ENCODE peak calls at places on chromosomes 5 and 9, in nine cellular contexts. K, D, J, I, M, Q, H, Y and T are unnamed samples.

GRCh38 chr5:140725799-140726471 is 25.7 kb downstream of the ZMAT2 start:
- DNase-seq in K (no peak), D (peak; percentile 47), J (peak; percentile 90), I (no peak), M (peak; percentile 92), Q (peak; percentile 18), H (peak; percentile 48), Y (peak; percentile 14), T (no peak)

GRCh38 chr9:7570107-7570720 is 229.4 kb downstream of the DMAC1 start:
- DNase-seq in K (no peak), D (peak; percentile 27), J (peak; percentile 82), I (no peak), M (peak; percentile 5), Q (peak; percentile 4), H (peak; percentile 59), Y (peak; percentile 13), T (peak; percentile 39)

GRCh38 chr5:94969174-94969573 is 315.7 kb downstream of the MCTP1 start:
- DNase-seq in K (no peak), D (no peak), J (no peak), I (no peak), M (no peak), Q (no peak), H (no peak), Y (no peak), T (no peak)

GRCh38 chr5:96819806-96820205 is 12.1 kb upstream of the ERAP1 start:
- DNase-seq in K (no peak), D (no peak), J (no peak), I (no peak), M (no peak), Q (no peak), H (no peak), Y (no peak), T (no peak)

GRCh38 chr5:34843482-34843881 is 4.5 kb downstream of the TTC23L start:
- DNase-seq in K (no peak), D (no peak), J (no peak), I (no peak), M (no peak), Q (no peak), H (no peak), Y (no peak), T (no peak)

GRCh38 chr9:33128570-33128969 is 38.6 kb downstream of the B4GALT1 start:
- DNase-seq in K (no peak), D (no peak), J (no peak), I (no peak), M (no peak), Q (no peak), H (no peak), Y (no peak), T (no peak)

GRCh38 chr9:112743216-112743835 is 7.2 kb upstream of the SNX30 start:
- DNase-seq in K (no peak), D (no peak), J (no peak), I (no peak), M (no peak), Q (no peak), H (no peak), Y (no peak), T (no peak)

GRCh38 chr5:164562271-164562856 is 1056.9 kb downstream of the MAT2B start:
- DNase-seq in K (no peak), D (no peak), J (no peak), I (no peak), M (no peak), Q (no peak), H (no peak), Y (no peak), T (no peak)

GRCh38 chr5:54259090-54259489 is 51.3 kb downstream of the ARL15 start:
- DNase-seq in K (no peak), D (no peak), J (no peak), I (no peak), M (no peak), Q (no peak), H (no peak), Y (no peak), T (no peak)

GRCh38 chr5:125083932-125084331 is 337.5 kb upstream of the ZNF608 start:
- DNase-seq in K (no peak), D (no peak), J (no peak), I (no peak), M (no peak), Q (no peak), H (no peak), Y (no peak), T (no peak)

GRCh38 chr5:133483406-133484090 is 128.8 kb downstream of the FSTL4 start:
- DNase-seq in K (no peak), D (no peak), J (no peak), I (peak; percentile 51), M (no peak), Q (no peak), H (no peak), Y (no peak), T (peak; percentile 64)

GRCh38 chr5:112968411-112969106 is 8.0 kb upstream of the DCP2 start:
- DNase-seq in K (no peak), D (no peak), J (no peak), I (no peak), M (no peak), Q (no peak), H (no peak), Y (no peak), T (no peak)

GRCh38 chr5:43486353-43486752 is 2.7 kb upstream of the TMEM267 start:
- DNase-seq in K (no peak), D (no peak), J (no peak), I (no peak), M (no peak), Q (no peak), H (no peak), Y (no peak), T (no peak)

GRCh38 chr9:95261890-95262289 is 55.6 kb downstream of the FANCC start:
- DNase-seq in K (no peak), D (no peak), J (no peak), I (no peak), M (no peak), Q (no peak), H (no peak), Y (no peak), T (no peak)

GRCh38 chr5:151659001-151659754 is 27.5 kb downstream of the SPARC start:
- DNase-seq in K (peak; percentile 52), D (peak; percentile 84), J (peak; percentile 83), I (peak; percentile 84), M (peak; percentile 76), Q (peak; percentile 21), H (peak; percentile 91), Y (peak; percentile 67), T (peak; percentile 64)

GRCh38 chr5:82164957-82165698 is 113.0 kb downstream of the RPS23 start:
- DNase-seq in K (no peak), D (peak; percentile 22), J (no peak), I (no peak), M (no peak), Q (no peak), H (no peak), Y (no peak), T (no peak)

GRCh38 chr9:18447131-18447530 is 26.8 kb upstream of the ADAMTSL1 start:
- DNase-seq in K (no peak), D (no peak), J (no peak), I (no peak), M (no peak), Q (no peak), H (no peak), Y (no peak), T (no peak)

GRCh38 chr9:78122631-78123030 is 91.0 kb upstream of the GNAQ start:
- DNase-seq in K (no peak), D (no peak), J (no peak), I (no peak), M (no peak), Q (no peak), H (no peak), Y (no peak), T (no peak)

GRCh38 chr5:152704286-152704685 is 299.2 kb upstream of the NMUR2 start:
- DNase-seq in K (no peak), D (no peak), J (no peak), I (no peak), M (no peak), Q (no peak), H (no peak), Y (no peak), T (no peak)

GRCh38 chr5:29150840-29151239 is 2042.6 kb upstream of the CDH6 start:
- DNase-seq in K (no peak), D (no peak), J (no peak), I (no peak), M (no peak), Q (no peak), H (no peak), Y (no peak), T (no peak)

GRCh38 chr9:131420913-131421312 is 27.0 kb downstream of the PRRC2B start:
- DNase-seq in K (no peak), D (no peak), J (no peak), I (no peak), M (peak; percentile 8), Q (no peak), H (no peak), Y (no peak), T (no peak)

GRCh38 chr5:15263942-15264341 is 236.0 kb upstream of the FBXL7 start:
- DNase-seq in K (no peak), D (no peak), J (no peak), I (no peak), M (no peak), Q (no peak), H (no peak), Y (no peak), T (no peak)

GRCh38 chr5:51230336-51230735 is 152.9 kb upstream of the ISL1 start:
- DNase-seq in K (no peak), D (no peak), J (no peak), I (no peak), M (no peak), Q (no peak), H (no peak), Y (no peak), T (no peak)

GRCh38 chr5:137252513-137252912 is 246.6 kb downstream of the SPOCK1 start:
- DNase-seq in K (no peak), D (no peak), J (no peak), I (no peak), M (no peak), Q (no peak), H (no peak), Y (no peak), T (no peak)

GRCh38 chr9:76369583-76369982 is 24.6 kb downstream of the RFK start:
- DNase-seq in K (no peak), D (no peak), J (no peak), I (no peak), M (no peak), Q (no peak), H (no peak), Y (no peak), T (peak; percentile 48)

GRCh38 chr9:131319486-131319885 is 30.0 kb downstream of the PLPP7 start:
- DNase-seq in K (no peak), D (peak; percentile 15), J (no peak), I (peak; percentile 79), M (no peak), Q (no peak), H (no peak), Y (no peak), T (no peak)

GRCh38 chr9:96100385-96100978 is 201.5 kb downstream of the HSD17B3 start:
- DNase-seq in K (peak; percentile 49), D (no peak), J (peak; percentile 38), I (no peak), M (no peak), Q (no peak), H (peak; percentile 24), Y (no peak), T (peak; percentile 20)

GRCh38 chr5:84287964-84288363 is 96.7 kb downstream of the EDIL3 start:
- DNase-seq in K (no peak), D (no peak), J (no peak), I (no peak), M (peak; percentile 44), Q (no peak), H (no peak), Y (no peak), T (no peak)

GRCh38 chr9:116284518-116284917 is 130.9 kb downstream of the PAPPA start:
- DNase-seq in K (no peak), D (no peak), J (no peak), I (no peak), M (no peak), Q (no peak), H (no peak), Y (no peak), T (no peak)

GRCh38 chr5:1523480-1523792 is 324 bp downstream of the LPCAT1 start:
- DNase-seq in K (no peak), D (no peak), J (no peak), I (no peak), M (no peak), Q (no peak), H (no peak), Y (no peak), T (no peak)

GRCh38 chr5:113384787-113385186 is 50.0 kb downstream of the TSSK1B start:
- DNase-seq in K (no peak), D (no peak), J (no peak), I (no peak), M (no peak), Q (no peak), H (no peak), Y (no peak), T (no peak)